ENCODE peak calls at places on chromosomes 6 and 20, in four cellular contexts. Q, E, M and Z are unnamed samples.

GRCh38 chr6:123849406-123849805 is 45.7 kb downstream of the NKAIN2 start:
- DNase-seq in Q (no peak), E (no peak), M (no peak), Z (no peak)

GRCh38 chr20:44733341-44734069 is 12.2 kb upstream of the KCNK15 start:
- DNase-seq in Q (peak; percentile 66), E (peak; percentile 74), M (peak; percentile 83), Z (peak; percentile 81)

GRCh38 chr20:56368351-56369134 is 9.8 kb downstream of the FAM210B start:
- DNase-seq in Q (no peak), E (no peak), M (no peak), Z (no peak)

GRCh38 chr20:16062661-16063591 is 510.3 kb downstream of the KIF16B start:
- DNase-seq in Q (no peak), E (no peak), M (no peak), Z (no peak)

GRCh38 chr6:16322666-16323312 is 84.4 kb downstream of the GMPR start:
- DNase-seq in Q (peak; percentile 56), E (peak; percentile 56), M (peak; percentile 92), Z (peak; percentile 49)

GRCh38 chr6:44010411-44011349 is 116.6 kb downstream of the MRPL14 start:
- DNase-seq in Q (peak; percentile 96), E (no peak), M (no peak), Z (no peak)

GRCh38 chr6:88238065-88238464 is 71.9 kb upstream of the CNR1 start:
- DNase-seq in Q (no peak), E (no peak), M (peak; percentile 75), Z (no peak)

GRCh38 chr20:54658525-54658924 is 183.1 kb downstream of the DOK5 start:
- DNase-seq in Q (no peak), E (no peak), M (no peak), Z (no peak)

GRCh38 chr6:73942581-73942980 is 246.6 kb downstream of the CD109 start:
- DNase-seq in Q (no peak), E (no peak), M (no peak), Z (no peak)

GRCh38 chr20:53876956-53877355 is 193.4 kb downstream of the BCAS1 start:
- DNase-seq in Q (no peak), E (no peak), M (no peak), Z (no peak)

GRCh38 chr6:128508588-128509296 is 11.7 kb downstream of the PTPRK start:
- DNase-seq in Q (peak; percentile 84), E (no peak), M (no peak), Z (no peak)

GRCh38 chr6:81562169-81562568 is 190.3 kb downstream of the TENT5A start:
- DNase-seq in Q (no peak), E (no peak), M (no peak), Z (no peak)

GRCh38 chr6:7784706-7785105 is 58.8 kb downstream of the BMP6 start:
- DNase-seq in Q (no peak), E (no peak), M (no peak), Z (no peak)

GRCh38 chr6:1817033-1817761 is 207.5 kb downstream of the FOXC1 start:
- DNase-seq in Q (no peak), E (no peak), M (no peak), Z (no peak)

GRCh38 chr6:1812487-1812886 is 202.8 kb downstream of the FOXC1 start:
- DNase-seq in Q (no peak), E (no peak), M (no peak), Z (no peak)

GRCh38 chr6:1815827-1816452 is 206.2 kb downstream of the FOXC1 start:
- DNase-seq in Q (no peak), E (no peak), M (no peak), Z (no peak)

GRCh38 chr6:1812034-1812433 is 202.3 kb downstream of the FOXC1 start:
- DNase-seq in Q (no peak), E (no peak), M (no peak), Z (no peak)

GRCh38 chr6:1814279-1814678 is 204.6 kb downstream of the FOXC1 start:
- DNase-seq in Q (no peak), E (no peak), M (no peak), Z (no peak)
- H3K27ac ChIP-seq in Q (no peak overlapping the region), E (no peak overlapping the region), M (no peak overlapping the region), Z (no peak overlapping the region)

GRCh38 chr20:62768234-62768814 is 27.9 kb upstream of the MRGBP start:
- DNase-seq in Q (no peak), E (no peak), M (no peak), Z (no peak)

GRCh38 chr20:62770916-62771315 is 25.4 kb upstream of the MRGBP start:
- DNase-seq in Q (no peak), E (no peak), M (no peak), Z (no peak)

GRCh38 chr20:62769346-62770071 is 26.8 kb upstream of the MRGBP start:
- DNase-seq in Q (no peak), E (no peak), M (no peak), Z (no peak)

GRCh38 chr20:62770111-62770910 is 26.0 kb upstream of the MRGBP start:
- DNase-seq in Q (no peak), E (no peak), M (no peak), Z (no peak)

GRCh38 chr20:62768815-62769287 is 27.4 kb upstream of the MRGBP start:
- DNase-seq in Q (no peak), E (no peak), M (no peak), Z (peak; percentile 82)
- H3K27ac ChIP-seq in Q (no peak overlapping the region), E (no peak overlapping the region), M (no peak overlapping the region), Z (peak overlapping the region; percentile 56)

DNA sequence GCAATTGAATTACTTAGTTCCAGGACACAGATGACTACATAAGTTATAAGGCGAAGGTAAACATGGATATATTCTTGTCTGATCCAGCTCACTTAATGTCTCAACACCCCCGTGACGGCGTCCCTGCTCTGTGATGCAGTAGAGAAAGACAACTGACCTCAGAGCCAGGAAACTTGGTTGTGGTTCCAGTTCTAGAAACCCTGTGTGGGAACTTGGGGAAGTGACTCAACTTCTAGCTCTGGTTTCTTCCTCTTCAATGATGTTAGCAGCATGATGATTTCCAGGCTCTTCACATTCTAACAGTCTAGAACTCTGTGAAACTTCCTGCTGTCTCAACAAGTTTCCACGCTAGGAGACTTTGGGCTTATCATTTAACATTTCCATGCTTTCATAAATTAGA is 18.4 kb downstream of the LAMA4 start:
- DNase-seq in Q (no peak), E (no peak), M (no peak), Z (no peak)
- H3K27ac ChIP-seq in Q (no peak overlapping the region), E (no peak overlapping the region), M (no peak overlapping the region), Z (peak overlapping the region; percentile 31)

GRCh38 chr6:111710439-111710838 is 104.8 kb upstream of the TRAF3IP2 start:
- DNase-seq in Q (no peak), E (no peak), M (no peak), Z (no peak)
- H3K27ac ChIP-seq in Q (no peak overlapping the region), E (no peak overlapping the region), M (peak overlapping the region; percentile 35), Z (peak overlapping the region; percentile 48)

DNA sequence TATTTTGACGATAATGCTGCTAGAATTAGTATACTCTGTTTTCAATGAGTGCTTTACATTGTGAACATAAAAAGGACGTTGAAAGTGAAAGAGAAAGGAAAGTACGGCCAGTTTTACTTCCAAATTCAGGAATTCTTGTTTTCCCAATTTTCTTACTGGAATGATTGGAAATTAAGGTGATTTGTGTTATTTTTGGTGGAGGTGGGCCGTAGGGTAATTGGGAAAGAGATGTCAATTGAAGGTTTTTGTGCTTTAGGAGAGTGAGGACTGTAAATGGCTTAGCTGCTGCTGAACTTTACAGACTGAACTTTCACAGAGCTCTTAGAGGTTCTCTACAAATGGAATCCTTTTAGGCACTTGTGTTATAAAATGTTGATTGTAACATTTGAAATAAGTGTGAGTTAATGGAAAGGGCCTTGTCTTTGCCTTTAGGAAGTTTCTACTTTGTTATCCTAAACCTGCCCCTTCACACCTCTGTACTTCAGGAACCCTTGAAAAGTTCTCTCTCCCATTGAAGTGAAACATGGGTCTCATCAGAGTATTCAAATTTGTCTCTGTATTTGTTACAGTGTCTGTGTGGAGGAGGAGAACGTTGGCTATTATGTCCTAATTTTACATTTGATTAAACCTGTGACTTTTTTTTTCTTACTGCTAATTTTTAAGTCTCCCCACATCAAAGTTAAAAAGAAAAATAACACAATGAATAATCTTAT is 256.4 kb downstream of the ARID1B start:
- DNase-seq in Q (no peak), E (no peak), M (peak; percentile 59), Z (no peak)
- H3K27ac ChIP-seq in Q (peak overlapping the region; percentile 68), E (no peak overlapping the region), M (peak overlapping the region; percentile 93), Z (peak overlapping the region; percentile 72)